ENCODE peak calls at places on chromosomes 13 and 19, in four cellular contexts. A is heart right ventricle, G is psoas muscle, P is suprapubic skin. J is an unnamed sample.

GRCh38 chr19:40831502-40832430 is 18.5 kb downstream of the CYP2A6 start:
- DNase-seq in A (no peak), G (no peak), P (no peak), J (peak)

GRCh38 chr19:48900477-48901452 is 653 bp downstream of the NUCB1 start:
- DNase-seq in A (no peak), G (no peak), P (no peak), J (peak)

GRCh38 chr19:1663854-1664253 is 11.4 kb upstream of the TCF3 start:
- DNase-seq in A (no peak), G (no peak), P (no peak), J (no peak)

GRCh38 chr13:35700661-35701060 is 224.2 kb upstream of the MAB21L1 start:
- DNase-seq in A (no peak), G (no peak), P (no peak), J (no peak)

GRCh38 chr13:112783135-112783945 is 93.5 kb downstream of the ATP11A start:
- DNase-seq in A (no peak), G (no peak), P (no peak), J (no peak)

GRCh38 chr19:18418725-18419194 is 438 bp upstream of the SSBP4 start:
- DNase-seq in A (peak), G (peak), P (no peak), J (peak)

GRCh38 chr13:71149498-71150363 is 717.3 kb downstream of the DACH1 start:
- DNase-seq in A (no peak), G (no peak), P (no peak), J (no peak)

GRCh38 chr19:52007436-52007804 is 591 bp downstream of the ZNF615 start:
- DNase-seq in A (no peak), G (no peak), P (no peak), J (no peak)

GRCh38 chr19:50331187-50332013 is 2.2 kb upstream of the KCNC3 start:
- DNase-seq in A (no peak), G (no peak), P (no peak), J (no peak)

GRCh38 chr19:49357186-49357585 is 5.0 kb downstream of the TEAD2 start:
- DNase-seq in A (no peak), G (no peak), P (no peak), J (no peak)

GRCh38 chr19:49921871-49922755 is 6.9 kb upstream of the ATF5 start:
- DNase-seq in A (no peak), G (no peak), P (no peak), J (peak)

GRCh38 chr13:45615501-45616101 is at the start of gene ERICH6B:
- DNase-seq in A (no peak), G (no peak), P (no peak), J (peak)

GRCh38 chr19:18284710-18285430 is 3.4 kb upstream of the JUND start:
- DNase-seq in A (no peak), G (no peak), P (no peak), J (no peak)

GRCh38 chr19:19296953-19297689 is 23.2 kb downstream of the SUGP1 start:
- DNase-seq in A (no peak), G (no peak), P (no peak), J (no peak)

GRCh38 chr19:28633223-28634030 is 579.5 kb downstream of the UQCRFS1 start:
- DNase-seq in A (no peak), G (peak), P (no peak), J (peak)

GRCh38 chr19:51702103-51702753 is 9.1 kb downstream of the SPACA6 start:
- DNase-seq in A (peak), G (peak), P (peak), J (peak)

GRCh38 chr13:51218691-51219090 is 3.5 kb upstream of the FAM124A start:
- DNase-seq in A (no peak), G (no peak), P (no peak), J (no peak)

GRCh38 chr13:51208707-51209106 is 13.5 kb upstream of the FAM124A start:
- DNase-seq in A (no peak), G (no peak), P (no peak), J (no peak)

GRCh38 chr13:51207881-51208280 is 14.3 kb upstream of the FAM124A start:
- DNase-seq in A (no peak), G (no peak), P (no peak), J (no peak)

GRCh38 chr13:51211910-51212309 is 10.3 kb upstream of the FAM124A start:
- DNase-seq in A (no peak), G (no peak), P (no peak), J (no peak)

GRCh38 chr13:51212808-51213728 is 9.1 kb upstream of the FAM124A start:
- DNase-seq in A (no peak), G (no peak), P (no peak), J (no peak)
- H3K4me3 ChIP-seq in A (no peak), G (no peak), P (no peak), J (no peak)

GRCh38 chr13:79475569-79475968 is 5.4 kb upstream of the NDFIP2 start:
- DNase-seq in A (no peak), G (no peak), P (no peak), J (no peak)
- TF ChIP-seq CTCF in A (no peak), G (no peak), P (no peak), J (no peak)

DNA sequence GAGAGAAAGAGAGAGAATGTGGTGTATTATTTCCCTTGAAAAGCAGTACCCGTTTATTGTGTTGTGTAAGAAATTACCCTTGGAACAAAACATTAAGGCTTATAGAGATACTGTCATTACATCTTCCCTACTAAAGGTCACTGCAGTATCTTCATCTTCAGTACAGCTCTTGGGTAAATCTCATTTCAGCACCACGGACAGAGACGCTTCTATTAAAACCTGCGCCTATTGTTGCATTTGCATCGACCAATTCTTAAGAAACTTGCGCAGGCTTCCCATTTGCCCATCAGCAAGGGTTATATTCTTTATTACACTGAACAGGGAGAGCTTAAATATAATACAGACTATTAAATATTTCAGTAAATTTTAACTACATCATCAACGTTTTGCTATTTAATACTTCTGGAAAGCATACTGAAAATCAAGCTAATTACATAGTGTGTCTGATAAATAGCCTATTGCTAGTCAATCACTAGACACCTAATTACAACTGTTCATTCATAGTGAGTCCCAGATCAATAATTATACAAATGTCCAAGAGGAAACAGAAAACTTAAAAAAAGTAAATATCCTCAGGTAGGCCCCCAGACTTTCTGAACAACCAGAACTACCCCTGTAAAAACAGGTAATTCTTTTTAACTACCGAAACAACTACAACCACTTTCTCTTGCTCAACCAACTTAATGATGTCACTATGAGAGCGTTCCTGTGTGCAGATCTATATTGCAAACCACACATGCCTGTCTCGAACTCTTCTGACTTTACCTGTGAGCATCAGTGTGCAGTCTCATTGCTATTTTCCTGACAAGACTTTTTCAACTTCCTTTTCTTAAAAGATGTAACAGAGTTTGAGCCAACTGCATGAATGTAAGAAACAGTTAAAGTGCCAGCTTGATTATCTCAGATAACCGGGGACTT is 350.5 kb downstream of the LIG4 start:
- DNase-seq in A (peak), G (no peak), P (no peak), J (peak)
- H3K4me3 ChIP-seq in A (no peak), G (no peak), P (no peak), J (no peak)

GRCh38 chr19:35740108-35740422 is 2.2 kb downstream of the IGFLR1 start:
- DNase-seq in A (no peak), G (no peak), P (no peak), J (no peak)
- TF ChIP-seq CTCF in A (no peak), G (no peak), P (no peak), J (no peak)

GRCh38 chr19:35715981-35716734 is 1.6 kb upstream of the KMT2B start:
- DNase-seq in A (peak), G (peak), P (peak), J (no peak)
- H3K4me3 ChIP-seq in A (peak), G (peak), P (peak), J (peak)

GRCh38 chr13:80296638-80297037 is 44.3 kb downstream of the SPRY2 start:
- DNase-seq in A (no peak), G (no peak), P (no peak), J (no peak)

GRCh38 chr13:80297503-80297902 is 43.4 kb downstream of the SPRY2 start:
- DNase-seq in A (no peak), G (no peak), P (no peak), J (no peak)

GRCh38 chr13:80303225-80303811 is 37.6 kb downstream of the SPRY2 start:
- DNase-seq in A (no peak), G (no peak), P (no peak), J (no peak)

GRCh38 chr13:80297094-80297493 is 43.8 kb downstream of the SPRY2 start:
- DNase-seq in A (no peak), G (no peak), P (no peak), J (no peak)

GRCh38 chr13:80299046-80299445 is 41.9 kb downstream of the SPRY2 start:
- DNase-seq in A (no peak), G (no peak), P (no peak), J (no peak)
- TF ChIP-seq CTCF in A (no peak), G (no peak), P (no peak), J (no peak)

GRCh38 chr13:99370476-99371272 is 63.5 kb upstream of the GPR183 start:
- DNase-seq in A (no peak), G (no peak), P (peak), J (no peak)

GRCh38 chr13:99363949-99364348 is 56.8 kb upstream of the GPR183 start:
- DNase-seq in A (no peak), G (no peak), P (no peak), J (no peak)

GRCh38 chr13:99367106-99367616 is 60.0 kb upstream of the GPR183 start:
- DNase-seq in A (peak), G (no peak), P (peak), J (no peak)

GRCh38 chr13:99366075-99366987 is 59.1 kb upstream of the GPR183 start:
- DNase-seq in A (no peak), G (no peak), P (no peak), J (no peak)

DNA sequence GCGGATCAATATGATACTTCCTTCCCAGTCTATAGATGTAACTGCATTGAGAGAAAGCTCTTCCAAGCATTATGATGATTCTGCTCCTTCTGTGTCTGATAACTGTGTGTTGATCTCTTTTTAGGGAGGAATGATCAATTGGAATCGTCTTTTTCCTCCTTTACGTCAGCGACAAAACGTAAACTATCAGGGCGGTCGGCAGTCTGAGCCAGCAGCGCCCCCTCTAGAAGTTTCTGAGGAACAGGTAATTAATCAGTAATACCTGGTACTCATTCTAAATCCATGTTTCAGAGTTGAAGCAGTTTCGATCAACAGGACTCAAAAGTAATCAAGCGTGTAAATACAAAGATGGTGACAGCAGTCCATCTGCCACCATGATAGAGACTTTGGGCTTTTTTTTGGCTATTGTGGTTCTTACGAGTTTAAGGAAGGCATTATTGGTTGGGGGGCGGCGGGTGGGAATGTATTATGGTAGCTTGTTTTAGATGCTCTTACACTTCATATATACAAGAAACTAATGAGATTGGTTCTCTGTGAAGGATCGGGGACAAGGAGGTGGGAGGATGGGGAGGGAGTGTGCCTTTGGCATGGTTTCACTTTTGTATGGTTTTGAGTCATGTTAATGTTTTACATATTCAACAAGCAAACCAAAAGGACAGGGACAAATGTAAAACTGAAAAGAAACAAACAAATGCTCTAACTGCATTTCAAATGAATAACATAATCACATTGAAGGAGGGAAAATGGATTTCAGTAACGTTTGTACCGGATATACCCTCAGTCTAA is 60.7 kb upstream of the GPR183 start:
- DNase-seq in A (no peak), G (no peak), P (peak), J (no peak)
- H3K4me3 ChIP-seq in A (no peak), G (no peak), P (no peak), J (no peak)

GRCh38 chr13:73549717-73550116 is 490.9 kb downstream of the KLF5 start:
- DNase-seq in A (no peak), G (no peak), P (no peak), J (no peak)

GRCh38 chr13:73547239-73547638 is 488.4 kb downstream of the KLF5 start:
- DNase-seq in A (no peak), G (no peak), P (no peak), J (peak)

GRCh38 chr13:73542446-73542845 is 483.6 kb downstream of the KLF5 start:
- DNase-seq in A (no peak), G (no peak), P (no peak), J (peak)

GRCh38 chr13:73548444-73548843 is 489.6 kb downstream of the KLF5 start:
- DNase-seq in A (no peak), G (no peak), P (no peak), J (no peak)

GRCh38 chr13:73544175-73544574 is 485.4 kb downstream of the KLF5 start:
- DNase-seq in A (no peak), G (no peak), P (no peak), J (peak)
- TF ChIP-seq CTCF in A (no peak), G (no peak), P (no peak), J (peak)